ENCODE peak calls at places on chromosome 19, in six cellular contexts. U is adrenal gland, X is left ventricle myocardium inferior, V is tibial nerve, O is colonic mucosa, W is Karpas-422. I is an unnamed sample.

GRCh38 chr19:5018224-5019015 is 49.5 kb downstream of the KDM4B start:
- DNase-seq in U (no peak), X (no peak), V (no peak), O (no peak), W (no peak), I (no peak)

GRCh38 chr19:1852294-1852646 is 4.0 kb upstream of the REXO1 start:
- DNase-seq in U (no peak), X (no peak), V (no peak), O (no peak), W (no peak), I (no peak)

GRCh38 chr19:16777811-16778210 is 51.4 kb upstream of the SIN3B start:
- DNase-seq in U (no peak), X (no peak), V (no peak), O (no peak), W (no peak), I (no peak)

GRCh38 chr19:11288349-11288748 is 7.6 kb upstream of the TSPAN16 start:
- DNase-seq in U (peak; percentile 28), X (no peak), V (no peak), O (no peak), W (peak; percentile 44), I (no peak)

GRCh38 chr19:35141627-35142401 is 1.2 kb upstream of the FXYD7 start:
- DNase-seq in U (peak; percentile 40), X (no peak), V (no peak), O (no peak), W (peak; percentile 60), I (no peak)

GRCh38 chr19:19591133-19591825 is 27.2 kb downstream of the PBX4 start:
- DNase-seq in U (peak; percentile 54), X (no peak), V (peak; percentile 15), O (no peak), W (no peak), I (peak; percentile 71)

GRCh38 chr19:36051637-36052036 is 2.4 kb downstream of the THAP8 start:
- DNase-seq in U (no peak), X (no peak), V (no peak), O (no peak), W (peak; percentile 70), I (no peak)

GRCh38 chr19:36140289-36141038 is 598 bp downstream of the CAPNS1 start:
- DNase-seq in U (peak; percentile 65), X (peak; percentile 28), V (peak; percentile 23), O (peak; percentile 57), W (peak; percentile 93), I (peak; percentile 45)

GRCh38 chr19:49340069-49340864 is 5.1 kb downstream of the CD37 start:
- DNase-seq in U (peak; percentile 66), X (peak; percentile 72), V (peak; percentile 51), O (peak; percentile 83), W (peak; percentile 99), I (peak; percentile 7)

GRCh38 chr19:51573331-51573730 is 2.2 kb downstream of the ZNF175 start:
- DNase-seq in U (no peak), X (no peak), V (no peak), O (no peak), W (no peak), I (no peak)

GRCh38 chr19:13795595-13796300 is 505 bp downstream of the ZSWIM4 start:
- DNase-seq in U (peak; percentile 32), X (no peak), V (no peak), O (peak; percentile 32), W (no peak), I (no peak)

GRCh38 chr19:16382775-16383543 is 58.3 kb downstream of the KLF2 start:
- DNase-seq in U (peak; percentile 90), X (peak; percentile 90), V (peak; percentile 92), O (peak; percentile 88), W (peak; percentile 75), I (peak; percentile 83)

GRCh38 chr19:45498411-45499195 is at the start of gene PPM1N:
- DNase-seq in U (no peak), X (no peak), V (no peak), O (peak; percentile 47), W (peak; percentile 91), I (no peak)

GRCh38 chr19:18274303-18274775 is at the start of gene IQCN:
- DNase-seq in U (peak; percentile 70), X (no peak), V (no peak), O (peak; percentile 84), W (no peak), I (no peak)

GRCh38 chr19:5983367-5983955 is 5.5 kb upstream of the RANBP3 start:
- DNase-seq in U (peak; percentile 51), X (no peak), V (no peak), O (no peak), W (no peak), I (no peak)

GRCh38 chr19:14139944-14140343 is 3.6 kb upstream of the ASF1B start:
- DNase-seq in U (peak; percentile 60), X (no peak), V (no peak), O (no peak), W (no peak), I (no peak)

GRCh38 chr19:51830263-51830662 is 35.3 kb downstream of the FPR3 start:
- DNase-seq in U (peak; percentile 27), X (no peak), V (no peak), O (no peak), W (peak; percentile 65), I (no peak)

GRCh38 chr19:2540646-2541454 is 64.9 kb downstream of the GADD45B start:
- DNase-seq in U (peak; percentile 88), X (peak; percentile 93), V (peak; percentile 78), O (peak; percentile 72), W (no peak), I (peak; percentile 100)

GRCh38 chr19:39237200-39238184 is 7.3 kb downstream of the IFNL3 start:
- DNase-seq in U (no peak), X (no peak), V (no peak), O (peak; percentile 61), W (peak; percentile 67), I (no peak)

GRCh38 chr19:54463531-54464043 is at the start of gene LENG9:
- DNase-seq in U (peak; percentile 100), X (peak; percentile 98), V (peak; percentile 100), O (peak; percentile 100), W (no peak), I (peak; percentile 98)
- H3K27ac ChIP-seq in U (peak within 1 kb of the TSS; percentile 98), X (peak within 1 kb of the TSS; percentile 99), V (peak within 1 kb of the TSS; percentile 90), O (peak within 1 kb of the TSS; percentile 99), W (peak within 1 kb of the TSS; percentile 93), I (peak within 1 kb of the TSS; percentile 86)

GRCh38 chr19:3780786-3781304 is 5.3 kb downstream of the MATK start:
- DNase-seq in U (no peak), X (no peak), V (no peak), O (no peak), W (no peak), I (no peak)
- H3K27me3 ChIP-seq in U (peaks cover 12% of the 10 kb centered on the region), X (peaks cover 45% of the 10 kb centered on the region), V (no peaks in the 10 kb centered on the region), O (peaks cover 4% of the 10 kb centered on the region), W (no peaks in the 10 kb centered on the region), I (peaks cover 19% of the 10 kb centered on the region)

DNA sequence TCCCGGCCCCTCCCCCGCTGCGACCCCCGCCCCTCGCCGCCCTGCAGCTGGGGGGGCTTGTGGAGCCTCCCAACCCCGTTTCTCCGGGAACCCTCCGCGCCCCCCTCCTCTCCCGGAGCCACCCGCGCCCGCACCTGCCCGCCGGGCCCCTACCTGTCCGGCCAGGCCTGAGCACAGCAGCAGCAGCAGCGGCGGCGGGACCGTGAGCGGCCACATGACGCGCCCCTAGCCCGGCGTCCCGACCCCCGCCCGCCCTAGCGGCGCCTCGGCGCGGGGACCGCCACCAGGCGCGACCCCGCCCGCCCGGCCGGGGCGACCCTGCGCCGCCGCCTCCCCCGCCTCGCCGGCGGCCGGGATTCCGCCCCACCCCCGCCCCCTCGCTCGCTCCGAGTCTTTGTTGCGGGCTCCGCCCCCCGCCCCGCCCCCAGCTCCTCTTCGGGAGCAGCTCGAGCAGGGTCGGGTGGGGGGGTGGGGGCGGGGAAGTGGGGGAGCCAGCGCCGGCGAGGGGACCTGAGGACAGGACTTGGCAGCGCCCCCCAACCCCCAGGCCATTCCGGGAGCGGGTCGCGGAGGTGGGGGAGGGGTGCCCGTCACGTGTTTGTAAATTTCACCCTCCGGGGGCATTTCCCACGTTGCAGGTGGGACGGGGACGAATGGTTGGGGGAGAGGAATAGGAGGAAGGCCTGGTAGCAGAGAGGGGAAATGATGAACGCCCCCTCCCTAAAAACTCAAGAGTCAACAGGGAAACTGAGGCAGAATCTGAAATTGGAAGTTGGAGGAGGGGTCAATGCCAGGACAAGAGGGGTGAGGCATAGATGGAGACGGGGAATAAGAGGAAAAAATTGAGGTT is at the start of gene OLFM2:
- DNase-seq in U (peak; percentile 53), X (peak; percentile 34), V (no peak), O (no peak), W (no peak), I (no peak)
- H3K4me3 ChIP-seq in U (peak within 1 kb of the TSS; percentile 80), X (peak within 1 kb of the TSS; percentile 59), V (peak within 1 kb of the TSS; percentile 24), O (no peak within 1 kb of the TSS), W (no peak within 1 kb of the TSS), I (no peak within 1 kb of the TSS)

GRCh38 chr19:42422092-42422575 is 5.1 kb downstream of the LIPE start:
- DNase-seq in U (peak; percentile 75), X (no peak), V (no peak), O (no peak), W (no peak), I (no peak)
- H3K27ac ChIP-seq in U (peak overlapping the region; percentile 91), X (peak overlapping the region; percentile 90), V (no peak overlapping the region), O (no peak overlapping the region), W (peak overlapping the region; percentile 92), I (no peak overlapping the region)

GRCh38 chr19:41530184-41530534 is 45.8 kb upstream of the CEACAM21 start:
- DNase-seq in U (no peak), X (no peak), V (no peak), O (no peak), W (no peak), I (no peak)
- H3K27me3 ChIP-seq in U (peaks cover 1% of the 10 kb centered on the region), X (peaks cover 15% of the 10 kb centered on the region), V (no peaks in the 10 kb centered on the region), O (peaks cover 5% of the 10 kb centered on the region), W (no peaks in the 10 kb centered on the region), I (peaks cover 59% of the 10 kb centered on the region)

DNA sequence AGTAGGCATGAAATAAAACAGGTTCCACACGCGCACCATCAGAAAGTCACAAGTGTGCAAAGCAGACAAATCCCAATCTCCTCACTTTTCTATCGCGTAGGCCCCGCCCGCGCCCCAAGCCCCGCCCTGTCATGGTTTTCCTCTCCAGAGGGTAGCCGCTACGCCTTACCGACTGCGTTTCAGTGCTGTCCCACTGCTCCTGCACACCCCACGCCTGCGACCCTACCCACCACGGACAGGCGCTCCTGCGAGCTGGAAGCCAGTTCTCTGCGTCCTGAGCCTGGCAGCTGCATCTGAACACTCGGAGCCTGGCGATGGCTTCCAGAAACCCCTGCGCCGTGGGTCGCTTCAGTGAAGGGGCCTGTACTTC is 379 bp upstream of the ZNF470 start:
- DNase-seq in U (peak; percentile 49), X (peak; percentile 67), V (peak; percentile 33), O (peak; percentile 67), W (no peak), I (peak; percentile 49)
- H3K4me3 ChIP-seq in U (peak overlapping the region; percentile 92), X (peak overlapping the region; percentile 96), V (peak overlapping the region; percentile 75), O (peak overlapping the region; percentile 97), W (no peak overlapping the region), I (peak overlapping the region; percentile 58)

I was measured in SJSA1.